ENCODE peak calls at places on chromosomes 1 and 21, in four cellular contexts. R, C, Y and D are unnamed samples.

GRCh38 chr1:156320560-156320959 is 17.5 kb downstream of the CCT3 start:
- DNase-seq in R (no peak), C (no peak), Y (no peak), D (no peak)

GRCh38 chr21:46057710-46058241 is 40.1 kb upstream of the COL6A2 start:
- DNase-seq in R (peak), C (no peak), Y (no peak), D (no peak)

GRCh38 chr1:228268891-228269285 is 61.0 kb downstream of the OBSCN start:
- DNase-seq in R (peak), C (no peak), Y (no peak), D (no peak)

GRCh38 chr21:25350056-25350455 is 257.2 kb downstream of the MRPL39 start:
- DNase-seq in R (no peak), C (no peak), Y (no peak), D (no peak)

GRCh38 chr1:21568809-21569385 is 59.7 kb downstream of the ALPL start:
- DNase-seq in R (no peak), C (peak), Y (no peak), D (no peak)

GRCh38 chr1:12617901-12618660 is at the start of gene DHRS3:
- DNase-seq in R (peak), C (peak), Y (no peak), D (no peak)

GRCh38 chr1:219660666-219661463 is 48.0 kb upstream of the ZC3H11B start:
- DNase-seq in R (peak), C (peak), Y (peak), D (no peak)

GRCh38 chr1:115978292-115978941 is 2.1 kb downstream of the SLC22A15 start:
- DNase-seq in R (no peak), C (no peak), Y (no peak), D (no peak)

GRCh38 chr1:226934483-226935237 is 5.4 kb upstream of the COQ8A start:
- DNase-seq in R (no peak), C (no peak), Y (no peak), D (no peak)

GRCh38 chr21:17921579-17922530 is 102.7 kb upstream of the C21orf91 start:
- DNase-seq in R (no peak), C (no peak), Y (no peak), D (no peak)

GRCh38 chr1:168301664-168302320 is 21.1 kb downstream of the TBX19 start:
- DNase-seq in R (no peak), C (no peak), Y (no peak), D (no peak)

GRCh38 chr1:19203440-19203839 is 6.6 kb downstream of the UBR4 start:
- DNase-seq in R (no peak), C (peak), Y (peak), D (no peak)

GRCh38 chr1:109782514-109782913 is 18.8 kb upstream of the EPS8L3 start:
- DNase-seq in R (peak), C (peak), Y (no peak), D (no peak)

GRCh38 chr1:117059334-117059677 is 820 bp upstream of the TTF2 start:
- DNase-seq in R (peak), C (peak), Y (no peak), D (peak)

GRCh38 chr21:45104560-45104959 is 30.2 kb downstream of the ADARB1 start:
- DNase-seq in R (no peak), C (peak), Y (no peak), D (no peak)

GRCh38 chr1:54010415-54011117 is 7.4 kb downstream of the LDLRAD1 start:
- DNase-seq in R (no peak), C (no peak), Y (no peak), D (no peak)

GRCh38 chr1:1365875-1366698 is 7.7 kb upstream of the MXRA8 start:
- DNase-seq in R (no peak), C (no peak), Y (no peak), D (no peak)

GRCh38 chr1:234878288-234878687 is 250.3 kb downstream of the TOMM20 start:
- DNase-seq in R (no peak), C (no peak), Y (no peak), D (no peak)

GRCh38 chr1:47450606-47451005 is 12.8 kb downstream of the FOXD2 start:
- DNase-seq in R (no peak), C (no peak), Y (no peak), D (no peak)

GRCh38 chr1:47445823-47446567 is 8.2 kb downstream of the FOXD2 start:
- DNase-seq in R (no peak), C (no peak), Y (no peak), D (no peak)

GRCh38 chr1:47452426-47452825 is 14.6 kb downstream of the FOXD2 start:
- DNase-seq in R (no peak), C (no peak), Y (no peak), D (no peak)

GRCh38 chr1:47448462-47449233 is 10.8 kb downstream of the FOXD2 start:
- DNase-seq in R (no peak), C (no peak), Y (no peak), D (no peak)

DNA sequence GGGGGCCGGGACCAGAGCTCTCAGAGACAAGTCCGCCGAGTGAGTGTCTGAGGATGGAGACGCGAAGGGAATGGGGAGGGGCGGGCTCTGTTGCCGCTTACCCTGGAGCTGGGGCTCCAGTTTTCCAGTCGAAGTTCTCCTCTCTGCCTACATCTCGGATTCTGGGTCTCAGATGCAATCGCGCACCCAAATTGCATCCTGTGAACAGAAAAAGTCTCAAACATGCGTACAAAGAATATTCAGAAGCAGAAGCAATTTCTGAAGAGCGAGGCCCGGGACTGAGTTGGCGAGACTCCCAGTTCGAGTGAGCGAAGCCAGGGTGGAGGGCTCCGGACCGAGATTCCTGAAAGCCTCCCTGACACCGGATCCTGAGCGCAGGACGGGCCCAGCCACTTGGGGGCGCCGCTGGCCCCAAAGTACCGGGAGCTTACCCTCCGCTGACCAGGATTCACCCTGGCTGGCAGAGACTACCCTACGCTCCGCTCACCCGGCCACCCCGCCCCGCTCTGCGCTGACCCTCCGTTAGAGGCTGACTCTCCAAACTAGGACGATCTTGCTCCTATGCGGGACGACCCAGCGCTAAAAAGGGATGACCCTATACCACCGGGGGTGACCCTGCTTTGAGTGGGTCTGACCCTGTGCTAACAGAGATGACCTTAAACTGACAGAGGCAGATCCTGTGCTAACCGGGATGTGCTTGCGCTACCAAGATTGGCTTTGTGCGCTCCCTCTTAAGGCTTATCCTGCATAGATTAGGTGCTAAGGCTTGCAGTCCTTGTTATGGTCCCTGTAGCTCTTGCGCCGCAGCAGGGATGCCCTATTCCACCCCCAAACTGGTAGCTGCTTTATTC is 12.1 kb downstream of the FOXD2 start:
- DNase-seq in R (no peak), C (peak), Y (no peak), D (no peak)
- TF ChIP-seq CTCF in R (no peak), C (peak), Y (no peak), D (peak)

GRCh38 chr1:184050631-184051030 is 899 bp upstream of the TSEN15 start:
- DNase-seq in R (no peak), C (no peak), Y (no peak), D (peak)
- H3K27ac ChIP-seq in R (no peak), C (peak), Y (peak), D (peak)

GRCh38 chr1:233168384-233168783 is 127.1 kb downstream of the PCNX2 start:
- DNase-seq in R (no peak), C (no peak), Y (no peak), D (no peak)

GRCh38 chr1:233166896-233167295 is 128.6 kb downstream of the PCNX2 start:
- DNase-seq in R (no peak), C (no peak), Y (no peak), D (no peak)

GRCh38 chr1:233170741-233171140 is 124.8 kb downstream of the PCNX2 start:
- DNase-seq in R (no peak), C (no peak), Y (no peak), D (no peak)

GRCh38 chr1:233172201-233172600 is 123.3 kb downstream of the PCNX2 start:
- DNase-seq in R (no peak), C (no peak), Y (no peak), D (no peak)
- TF ChIP-seq CTCF in R (no peak), C (peak), Y (no peak), D (peak)

GRCh38 chr1:208227366-208227765 is 16.8 kb downstream of the PLXNA2 start:
- DNase-seq in R (no peak), C (no peak), Y (no peak), D (no peak)

GRCh38 chr1:208224192-208224713 is 19.9 kb downstream of the PLXNA2 start:
- DNase-seq in R (no peak), C (no peak), Y (no peak), D (no peak)

GRCh38 chr1:208228550-208228949 is 15.6 kb downstream of the PLXNA2 start:
- DNase-seq in R (no peak), C (no peak), Y (no peak), D (no peak)

GRCh38 chr1:208228026-208228425 is 16.2 kb downstream of the PLXNA2 start:
- DNase-seq in R (no peak), C (no peak), Y (no peak), D (no peak)

DNA sequence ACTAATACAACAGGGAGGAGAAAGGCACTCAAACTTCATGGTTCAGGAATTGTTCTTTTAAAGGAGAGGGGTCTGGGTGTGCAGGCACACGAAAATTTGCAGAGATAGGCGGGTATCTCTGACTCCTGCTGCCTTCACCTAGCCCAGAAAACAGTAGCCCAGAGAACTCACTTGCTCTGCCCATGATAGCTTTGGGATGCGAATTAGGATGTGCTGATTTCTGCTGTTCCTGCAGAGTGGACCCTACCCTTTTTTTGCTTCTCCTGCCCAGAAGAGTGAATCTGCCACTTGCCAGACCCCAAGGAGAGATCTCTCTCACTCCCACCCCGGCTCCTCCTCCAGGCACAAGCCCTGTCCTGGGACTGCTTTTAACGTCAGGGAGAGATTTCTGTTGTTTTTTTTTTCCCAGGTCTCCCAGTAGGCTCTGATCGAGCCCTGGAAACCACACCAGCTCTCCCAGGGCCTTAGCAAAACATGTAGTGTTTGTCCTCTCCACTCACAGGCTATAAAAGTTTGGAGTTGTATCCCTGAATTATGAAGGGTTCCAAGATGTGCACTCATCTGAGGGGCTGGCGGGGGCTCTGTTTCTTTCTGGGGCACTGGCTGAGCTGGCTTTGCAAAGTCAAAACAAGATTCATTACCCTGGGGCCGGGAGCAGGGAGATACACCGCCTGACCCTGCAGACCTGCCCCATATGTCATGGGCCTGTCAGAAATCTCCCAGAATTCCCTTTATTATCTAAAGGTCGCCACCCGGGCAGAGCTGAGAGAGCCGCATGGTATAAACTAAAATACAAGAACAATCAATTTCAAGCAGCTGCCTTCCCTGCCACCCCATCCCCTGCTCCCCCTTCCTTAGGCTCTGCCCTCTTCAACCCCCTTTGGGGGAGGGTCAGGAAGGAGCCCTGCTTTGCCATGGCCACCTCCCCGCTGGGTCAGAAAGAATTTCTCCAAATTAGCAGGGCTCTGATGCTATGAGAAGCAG is 17.9 kb downstream of the PLXNA2 start:
- DNase-seq in R (peak), C (no peak), Y (no peak), D (no peak)
- H3K27ac ChIP-seq in R (peak), C (peak), Y (peak), D (no peak)

GRCh38 chr1:161307230-161307768 is 2.5 kb downstream of the MPZ start:
- DNase-seq in R (no peak), C (peak), Y (no peak), D (peak)

GRCh38 chr1:161309868-161310267 is at the start of gene MPZ:
- DNase-seq in R (no peak), C (no peak), Y (no peak), D (no peak)

GRCh38 chr1:161304927-161305871 is 4.6 kb downstream of the MPZ start:
- DNase-seq in R (no peak), C (no peak), Y (no peak), D (peak)

GRCh38 chr1:161307892-161308638 is 1.7 kb downstream of the MPZ start:
- DNase-seq in R (no peak), C (no peak), Y (no peak), D (no peak)

DNA sequence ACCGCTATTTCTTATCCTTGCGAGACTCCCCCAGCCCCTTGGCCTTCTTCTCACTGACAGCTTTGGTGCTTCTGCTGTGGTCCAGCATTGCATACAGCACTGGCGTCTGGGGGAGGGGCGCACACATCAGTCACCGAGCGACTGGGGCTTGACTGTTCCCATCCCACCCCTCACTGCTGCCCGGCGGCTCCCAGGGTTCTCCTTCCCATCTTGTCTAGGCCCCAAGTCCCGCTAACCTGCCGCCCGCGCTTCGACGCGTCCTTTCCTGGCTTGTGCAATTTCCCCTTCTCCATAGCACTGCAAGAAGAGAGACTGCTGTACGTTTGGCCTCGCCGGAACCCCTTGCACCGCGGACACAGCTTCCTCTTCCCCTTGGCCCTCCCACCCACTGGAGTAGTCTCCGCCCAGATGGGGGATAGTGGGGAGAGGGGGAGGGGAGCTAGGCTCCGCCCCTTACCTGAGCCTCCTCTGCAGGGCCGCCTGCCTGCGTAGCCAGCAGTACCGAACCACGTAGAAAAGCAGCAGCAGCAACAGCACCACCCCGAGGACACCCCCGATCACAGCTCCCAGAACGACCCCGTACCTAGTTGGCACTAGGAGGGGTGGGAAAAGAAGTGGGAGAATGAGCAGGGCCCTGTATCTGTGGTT is 3.8 kb downstream of the MPZ start:
- DNase-seq in R (peak), C (peak), Y (peak), D (peak)
- TF ChIP-seq CTCF in R (no peak), C (no peak), Y (no peak), D (peak)

GRCh38 chr1:244460195-244460594 is 878 bp upstream of the CATSPERE start:
- DNase-seq in R (no peak), C (peak), Y (no peak), D (no peak)
- H3K27ac ChIP-seq in R (no peak), C (peak), Y (peak), D (no peak)

DNA sequence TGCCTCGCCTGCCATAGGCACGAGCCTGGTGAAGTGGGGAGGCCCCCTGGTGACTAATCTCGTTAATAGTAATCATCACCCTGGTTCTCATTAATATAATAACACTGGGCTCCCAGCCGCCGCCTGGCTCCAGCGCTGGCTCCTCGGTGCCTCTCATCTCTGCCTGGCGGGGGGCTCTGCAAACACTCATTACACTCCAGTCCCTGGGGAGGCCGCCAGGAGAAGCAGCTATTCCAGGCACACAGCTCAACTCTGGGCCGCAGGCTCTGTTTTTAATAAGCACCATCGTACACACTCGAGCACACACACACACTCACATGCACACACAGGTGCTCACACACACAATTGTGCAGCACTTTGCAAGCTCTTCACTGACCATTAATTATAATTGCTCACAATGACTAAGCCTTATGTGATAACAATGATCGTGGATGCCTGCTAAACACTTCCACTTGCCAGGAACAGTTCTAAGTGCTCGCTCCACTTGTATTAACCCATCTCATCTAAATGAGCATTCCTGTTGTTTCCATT is 52.2 kb downstream of the SDC3 start:
- DNase-seq in R (no peak), C (peak), Y (no peak), D (no peak)
- TF ChIP-seq CTCF in R (no peak), C (no peak), Y (no peak), D (peak)

GRCh38 chr1:44905276-44905675 is 62.2 kb upstream of the PTCH2 start:
- DNase-seq in R (no peak), C (no peak), Y (no peak), D (no peak)

GRCh38 chr1:44907909-44908308 is 64.9 kb upstream of the PTCH2 start:
- DNase-seq in R (no peak), C (no peak), Y (no peak), D (no peak)

GRCh38 chr1:44908427-44908826 is 65.4 kb upstream of the PTCH2 start:
- DNase-seq in R (no peak), C (no peak), Y (no peak), D (no peak)

GRCh38 chr1:44909949-44910594 is 67.0 kb upstream of the PTCH2 start:
- DNase-seq in R (no peak), C (no peak), Y (no peak), D (no peak)

GRCh38 chr1:44911042-44911441 is 68.0 kb upstream of the PTCH2 start:
- DNase-seq in R (no peak), C (no peak), Y (no peak), D (no peak)
- H3K27ac ChIP-seq in R (no peak), C (no peak), Y (no peak), D (no peak)